ENCODE peak calls at places on chromosomes 3 and 15, in eight cellular contexts. One of them, this sample, is unnamed.

GRCh38 chr3:186985713-186986364 is 55.5 kb downstream of the ST6GAL1 start:
- DNase-seq in epithelial cell of esophagus: peak
- DNase-seq in bronchial epithelial cell: peak
- DNase-seq in dorsolateral prefrontal cortex: no peak
- DNase-seq in fibroblast of lung: no peak
- DNase-seq in ovary: no peak
- DNase-seq in GM12865: peak
- DNase-seq in IMR-90: no peak
- DNase-seq in this sample: no peak

GRCh38 chr15:63111481-63111880 is 10.2 kb upstream of the LACTB start:
- DNase-seq in epithelial cell of esophagus: no peak
- DNase-seq in bronchial epithelial cell: no peak
- DNase-seq in dorsolateral prefrontal cortex: no peak
- DNase-seq in fibroblast of lung: no peak
- DNase-seq in ovary: no peak
- DNase-seq in GM12865: no peak
- DNase-seq in IMR-90: no peak
- DNase-seq in this sample: peak

GRCh38 chr3:195010551-195011100 is 260.3 kb downstream of the XXYLT1 start:
- DNase-seq in epithelial cell of esophagus: no peak
- DNase-seq in bronchial epithelial cell: no peak
- DNase-seq in dorsolateral prefrontal cortex: no peak
- DNase-seq in fibroblast of lung: no peak
- DNase-seq in ovary: no peak
- DNase-seq in GM12865: no peak
- DNase-seq in IMR-90: no peak
- DNase-seq in this sample: no peak

GRCh38 chr3:171875923-171876412 is 32.8 kb downstream of the TMEM212 start:
- DNase-seq in epithelial cell of esophagus: peak
- DNase-seq in bronchial epithelial cell: peak
- DNase-seq in dorsolateral prefrontal cortex: no peak
- DNase-seq in fibroblast of lung: no peak
- DNase-seq in ovary: no peak
- DNase-seq in GM12865: no peak
- DNase-seq in IMR-90: peak
- DNase-seq in this sample: no peak

GRCh38 chr3:127324913-127325629 is 37.2 kb upstream of the PRR20G start:
- DNase-seq in epithelial cell of esophagus: no peak
- DNase-seq in bronchial epithelial cell: no peak
- DNase-seq in dorsolateral prefrontal cortex: no peak
- DNase-seq in fibroblast of lung: no peak
- DNase-seq in ovary: no peak
- DNase-seq in GM12865: no peak
- DNase-seq in IMR-90: no peak
- DNase-seq in this sample: no peak

GRCh38 chr3:3200632-3201212 is 21.2 kb upstream of the CRBN start:
- DNase-seq in epithelial cell of esophagus: peak
- DNase-seq in bronchial epithelial cell: peak
- DNase-seq in dorsolateral prefrontal cortex: no peak
- DNase-seq in fibroblast of lung: peak
- DNase-seq in ovary: peak
- DNase-seq in GM12865: peak
- DNase-seq in IMR-90: peak
- DNase-seq in this sample: peak

GRCh38 chr3:108181172-108181571 is 41.1 kb downstream of the IFT57 start:
- DNase-seq in epithelial cell of esophagus: no peak
- DNase-seq in bronchial epithelial cell: no peak
- DNase-seq in dorsolateral prefrontal cortex: no peak
- DNase-seq in fibroblast of lung: peak
- DNase-seq in ovary: no peak
- DNase-seq in GM12865: no peak
- DNase-seq in IMR-90: no peak
- DNase-seq in this sample: no peak

GRCh38 chr15:98946301-98947255 is 61.0 kb downstream of the PGPEP1L start:
- DNase-seq in epithelial cell of esophagus: no peak
- DNase-seq in bronchial epithelial cell: no peak
- DNase-seq in dorsolateral prefrontal cortex: no peak
- DNase-seq in fibroblast of lung: peak
- DNase-seq in ovary: peak
- DNase-seq in GM12865: no peak
- DNase-seq in IMR-90: peak
- DNase-seq in this sample: peak

GRCh38 chr15:62413147-62413546 is 248.1 kb upstream of the C2CD4B start:
- DNase-seq in epithelial cell of esophagus: no peak
- DNase-seq in bronchial epithelial cell: no peak
- DNase-seq in dorsolateral prefrontal cortex: no peak
- DNase-seq in fibroblast of lung: peak
- DNase-seq in ovary: no peak
- DNase-seq in GM12865: no peak
- DNase-seq in IMR-90: no peak
- DNase-seq in this sample: no peak

GRCh38 chr3:183161552-183162345 is 785 bp downstream of the LAMP3 start:
- DNase-seq in epithelial cell of esophagus: no peak
- DNase-seq in bronchial epithelial cell: peak
- DNase-seq in dorsolateral prefrontal cortex: no peak
- DNase-seq in fibroblast of lung: peak
- DNase-seq in ovary: no peak
- DNase-seq in GM12865: peak
- DNase-seq in IMR-90: no peak
- DNase-seq in this sample: no peak

GRCh38 chr3:112143689-112144088 is 10.6 kb upstream of the GCSAM start:
- DNase-seq in epithelial cell of esophagus: peak
- DNase-seq in bronchial epithelial cell: no peak
- DNase-seq in dorsolateral prefrontal cortex: no peak
- DNase-seq in fibroblast of lung: no peak
- DNase-seq in ovary: no peak
- DNase-seq in GM12865: no peak
- DNase-seq in IMR-90: no peak
- DNase-seq in this sample: no peak

GRCh38 chr3:167777356-167777755 is 41.8 kb downstream of the SERPINI1 start:
- DNase-seq in epithelial cell of esophagus: no peak
- DNase-seq in bronchial epithelial cell: no peak
- DNase-seq in dorsolateral prefrontal cortex: no peak
- DNase-seq in fibroblast of lung: no peak
- DNase-seq in ovary: no peak
- DNase-seq in GM12865: peak
- DNase-seq in IMR-90: no peak
- DNase-seq in this sample: no peak

GRCh38 chr3:60177726-60178125 is 1073.5 kb downstream of the FHIT start:
- DNase-seq in epithelial cell of esophagus: no peak
- DNase-seq in bronchial epithelial cell: no peak
- DNase-seq in dorsolateral prefrontal cortex: no peak
- DNase-seq in fibroblast of lung: no peak
- DNase-seq in ovary: no peak
- DNase-seq in GM12865: no peak
- DNase-seq in IMR-90: no peak
- DNase-seq in this sample: no peak

GRCh38 chr3:153330891-153331290 is 168.9 kb downstream of the RAP2B start:
- DNase-seq in epithelial cell of esophagus: peak
- DNase-seq in bronchial epithelial cell: peak
- DNase-seq in dorsolateral prefrontal cortex: no peak
- DNase-seq in fibroblast of lung: no peak
- DNase-seq in ovary: no peak
- DNase-seq in GM12865: no peak
- DNase-seq in IMR-90: peak
- DNase-seq in this sample: no peak

GRCh38 chr15:85582076-85582718 is 201.8 kb downstream of the AKAP13 start:
- DNase-seq in epithelial cell of esophagus: peak
- DNase-seq in bronchial epithelial cell: peak
- DNase-seq in dorsolateral prefrontal cortex: no peak
- DNase-seq in fibroblast of lung: peak
- DNase-seq in ovary: no peak
- DNase-seq in GM12865: peak
- DNase-seq in IMR-90: peak
- DNase-seq in this sample: peak

GRCh38 chr15:85582719-85583089 is 202.3 kb downstream of the AKAP13 start:
- DNase-seq in epithelial cell of esophagus: no peak
- DNase-seq in bronchial epithelial cell: no peak
- DNase-seq in dorsolateral prefrontal cortex: no peak
- DNase-seq in fibroblast of lung: peak
- DNase-seq in ovary: peak
- DNase-seq in GM12865: peak
- DNase-seq in IMR-90: peak
- DNase-seq in this sample: peak

GRCh38 chr15:85583404-85584390 is 203.3 kb downstream of the AKAP13 start:
- DNase-seq in epithelial cell of esophagus: peak
- DNase-seq in bronchial epithelial cell: peak
- DNase-seq in dorsolateral prefrontal cortex: no peak
- DNase-seq in fibroblast of lung: peak
- DNase-seq in ovary: no peak
- DNase-seq in GM12865: peak
- DNase-seq in IMR-90: peak
- DNase-seq in this sample: peak

GRCh38 chr15:85587707-85588441 is 206.9 kb downstream of the KLHL25 start:
- DNase-seq in epithelial cell of esophagus: peak
- DNase-seq in bronchial epithelial cell: peak
- DNase-seq in dorsolateral prefrontal cortex: no peak
- DNase-seq in fibroblast of lung: peak
- DNase-seq in ovary: no peak
- DNase-seq in GM12865: no peak
- DNase-seq in IMR-90: peak
- DNase-seq in this sample: no peak

GRCh38 chr15:85584791-85585360 is 204.5 kb downstream of the AKAP13 start:
- DNase-seq in epithelial cell of esophagus: no peak
- DNase-seq in bronchial epithelial cell: no peak
- DNase-seq in dorsolateral prefrontal cortex: no peak
- DNase-seq in fibroblast of lung: no peak
- DNase-seq in ovary: no peak
- DNase-seq in GM12865: peak
- DNase-seq in IMR-90: no peak
- DNase-seq in this sample: no peak
- H3K4me3 ChIP-seq in epithelial cell of esophagus: no peak
- H3K4me3 ChIP-seq in bronchial epithelial cell: no peak
- H3K4me3 ChIP-seq in dorsolateral prefrontal cortex: no peak
- H3K4me3 ChIP-seq in fibroblast of lung: no peak
- H3K4me3 ChIP-seq in ovary: no peak
- H3K4me3 ChIP-seq in GM12865: peak
- H3K4me3 ChIP-seq in IMR-90: no peak
- H3K4me3 ChIP-seq in this sample: peak

DNA sequence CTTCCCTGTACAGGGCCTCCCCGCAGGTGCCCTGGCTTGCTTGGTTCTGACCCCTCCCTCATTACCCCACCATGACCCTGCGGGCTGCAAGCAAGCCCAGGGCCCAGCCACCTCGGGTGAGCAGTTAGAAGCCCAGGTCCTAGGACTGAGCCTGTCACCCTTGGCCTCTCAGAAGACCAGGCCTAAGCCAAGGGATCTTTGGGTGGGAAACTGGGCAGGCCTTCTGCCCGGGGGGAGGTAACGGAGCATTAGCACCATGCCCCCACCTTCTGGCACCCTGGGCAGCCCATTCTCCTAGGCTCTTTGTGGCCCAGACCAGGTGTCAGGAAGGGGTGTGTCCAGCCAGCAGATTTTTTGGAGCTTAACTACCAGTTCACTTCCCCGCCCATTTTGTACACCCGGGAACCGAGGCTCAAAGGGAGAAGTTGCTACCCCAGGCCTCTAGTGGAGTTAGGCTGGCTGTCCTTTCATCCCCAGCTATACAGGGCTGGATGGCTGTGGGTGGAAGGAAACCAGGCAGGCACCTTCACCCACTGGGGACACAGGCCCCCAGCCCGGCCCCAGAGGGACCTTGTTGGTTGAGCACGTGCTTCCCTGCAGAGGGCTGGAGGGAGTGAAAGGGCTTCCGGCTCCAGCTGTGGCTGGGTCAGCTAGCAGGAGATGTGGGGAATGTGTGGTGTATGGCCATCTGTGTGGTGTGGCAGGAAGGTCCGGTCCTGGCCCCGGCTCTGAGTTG is 1.4 kb downstream of the CSK start:
- DNase-seq in epithelial cell of esophagus: no peak
- DNase-seq in bronchial epithelial cell: no peak
- DNase-seq in dorsolateral prefrontal cortex: no peak
- DNase-seq in fibroblast of lung: peak
- DNase-seq in ovary: no peak
- DNase-seq in GM12865: peak
- DNase-seq in IMR-90: peak
- DNase-seq in this sample: no peak
- TF ChIP-seq CTCF in epithelial cell of esophagus: no peak
- TF ChIP-seq CTCF in bronchial epithelial cell: no peak
- TF ChIP-seq CTCF in dorsolateral prefrontal cortex: no peak
- TF ChIP-seq CTCF in fibroblast of lung: no peak
- TF ChIP-seq CTCF in ovary: no peak
- TF ChIP-seq CTCF in GM12865: no peak
- TF ChIP-seq CTCF in IMR-90: no peak
- TF ChIP-seq CTCF in this sample: no peak

GRCh38 chr3:193174137-193174536 is 66.9 kb upstream of the PLAAT1 start:
- DNase-seq in epithelial cell of esophagus: peak
- DNase-seq in bronchial epithelial cell: peak
- DNase-seq in dorsolateral prefrontal cortex: no peak
- DNase-seq in fibroblast of lung: no peak
- DNase-seq in ovary: no peak
- DNase-seq in GM12865: no peak
- DNase-seq in IMR-90: no peak
- DNase-seq in this sample: no peak

GRCh38 chr3:193176690-193177089 is 64.3 kb upstream of the PLAAT1 start:
- DNase-seq in epithelial cell of esophagus: no peak
- DNase-seq in bronchial epithelial cell: no peak
- DNase-seq in dorsolateral prefrontal cortex: no peak
- DNase-seq in fibroblast of lung: no peak
- DNase-seq in ovary: no peak
- DNase-seq in GM12865: no peak
- DNase-seq in IMR-90: no peak
- DNase-seq in this sample: no peak
- H3K4me3 ChIP-seq in epithelial cell of esophagus: no peak
- H3K4me3 ChIP-seq in bronchial epithelial cell: no peak
- H3K4me3 ChIP-seq in dorsolateral prefrontal cortex: no peak
- H3K4me3 ChIP-seq in fibroblast of lung: no peak
- H3K4me3 ChIP-seq in ovary: no peak
- H3K4me3 ChIP-seq in GM12865: no peak
- H3K4me3 ChIP-seq in IMR-90: no peak
- H3K4me3 ChIP-seq in this sample: no peak

GRCh38 chr3:55725681-55726500 is 238.8 kb upstream of the WNT5A start:
- DNase-seq in epithelial cell of esophagus: no peak
- DNase-seq in bronchial epithelial cell: no peak
- DNase-seq in dorsolateral prefrontal cortex: no peak
- DNase-seq in fibroblast of lung: no peak
- DNase-seq in ovary: no peak
- DNase-seq in GM12865: no peak
- DNase-seq in IMR-90: peak
- DNase-seq in this sample: no peak

GRCh38 chr3:55724851-55725250 is 237.7 kb upstream of the WNT5A start:
- DNase-seq in epithelial cell of esophagus: no peak
- DNase-seq in bronchial epithelial cell: no peak
- DNase-seq in dorsolateral prefrontal cortex: no peak
- DNase-seq in fibroblast of lung: no peak
- DNase-seq in ovary: no peak
- DNase-seq in GM12865: peak
- DNase-seq in IMR-90: no peak
- DNase-seq in this sample: no peak

GRCh38 chr3:55724407-55724784 is 237.3 kb upstream of the WNT5A start:
- DNase-seq in epithelial cell of esophagus: no peak
- DNase-seq in bronchial epithelial cell: no peak
- DNase-seq in dorsolateral prefrontal cortex: no peak
- DNase-seq in fibroblast of lung: no peak
- DNase-seq in ovary: no peak
- DNase-seq in GM12865: no peak
- DNase-seq in IMR-90: no peak
- DNase-seq in this sample: no peak

GRCh38 chr3:55721716-55722484 is 234.8 kb upstream of the WNT5A start:
- DNase-seq in epithelial cell of esophagus: peak
- DNase-seq in bronchial epithelial cell: peak
- DNase-seq in dorsolateral prefrontal cortex: no peak
- DNase-seq in fibroblast of lung: peak
- DNase-seq in ovary: no peak
- DNase-seq in GM12865: peak
- DNase-seq in IMR-90: peak
- DNase-seq in this sample: no peak

GRCh38 chr3:55723653-55724406 is 236.7 kb upstream of the WNT5A start:
- DNase-seq in epithelial cell of esophagus: no peak
- DNase-seq in bronchial epithelial cell: no peak
- DNase-seq in dorsolateral prefrontal cortex: no peak
- DNase-seq in fibroblast of lung: no peak
- DNase-seq in ovary: no peak
- DNase-seq in GM12865: peak
- DNase-seq in IMR-90: no peak
- DNase-seq in this sample: no peak
- TF ChIP-seq CTCF in epithelial cell of esophagus: no peak
- TF ChIP-seq CTCF in bronchial epithelial cell: no peak
- TF ChIP-seq CTCF in dorsolateral prefrontal cortex: no peak
- TF ChIP-seq CTCF in fibroblast of lung: no peak
- TF ChIP-seq CTCF in ovary: no peak
- TF ChIP-seq CTCF in GM12865: peak
- TF ChIP-seq CTCF in IMR-90: no peak
- TF ChIP-seq CTCF in this sample: no peak

This sample was measured in gastrocnemius medialis.